ENCODE peak calls at places on chromosomes 12 and 14, in four cellular contexts. One of them, this sample, is unnamed.

GRCh38 chr12:77488041-77488620 is 342.6 kb upstream of the NAV3 start:
- DNase-seq in GM10248: no peak
- DNase-seq in NCI-H1092 treated with DMSO at 0.1 percent for 48 hours: no peak
- DNase-seq in HT-29: no peak
- DNase-seq in this sample: no peak

GRCh38 chr12:121128908-121129704 is 3.6 kb upstream of the P2RX7 start:
- DNase-seq in GM10248: peak
- DNase-seq in NCI-H1092 treated with DMSO at 0.1 percent for 48 hours: no peak
- DNase-seq in HT-29: no peak
- DNase-seq in this sample: peak

GRCh38 chr14:99359906-99360305 is 87.9 kb upstream of the BCL11B start:
- DNase-seq in GM10248: no peak
- DNase-seq in NCI-H1092 treated with DMSO at 0.1 percent for 48 hours: no peak
- DNase-seq in HT-29: no peak
- DNase-seq in this sample: no peak

GRCh38 chr12:20523658-20524057 is 155.3 kb downstream of the PDE3A start:
- DNase-seq in GM10248: no peak
- DNase-seq in NCI-H1092 treated with DMSO at 0.1 percent for 48 hours: no peak
- DNase-seq in HT-29: no peak
- DNase-seq in this sample: no peak

GRCh38 chr12:87953257-87953860 is 75.8 kb downstream of the C12orf50 start:
- DNase-seq in GM10248: peak
- DNase-seq in NCI-H1092 treated with DMSO at 0.1 percent for 48 hours: no peak
- DNase-seq in HT-29: peak
- DNase-seq in this sample: peak

GRCh38 chr12:93879476-93880376 is 202.6 kb downstream of the CRADD start:
- DNase-seq in GM10248: no peak
- DNase-seq in NCI-H1092 treated with DMSO at 0.1 percent for 48 hours: no peak
- DNase-seq in HT-29: peak
- DNase-seq in this sample: no peak

GRCh38 chr14:98705826-98706225 is 566.2 kb downstream of the BCL11B start:
- DNase-seq in GM10248: no peak
- DNase-seq in NCI-H1092 treated with DMSO at 0.1 percent for 48 hours: no peak
- DNase-seq in HT-29: no peak
- DNase-seq in this sample: no peak

GRCh38 chr12:115257791-115258190 is 573.8 kb upstream of the TBX3 start:
- DNase-seq in GM10248: no peak
- DNase-seq in NCI-H1092 treated with DMSO at 0.1 percent for 48 hours: no peak
- DNase-seq in HT-29: peak
- DNase-seq in this sample: no peak

GRCh38 chr12:2940564-2940963 is 18.6 kb upstream of the TEAD4 start:
- DNase-seq in GM10248: no peak
- DNase-seq in NCI-H1092 treated with DMSO at 0.1 percent for 48 hours: no peak
- DNase-seq in HT-29: no peak
- DNase-seq in this sample: no peak

GRCh38 chr12:53482626-53483165 is 16.6 kb downstream of the MAP3K12 start:
- DNase-seq in GM10248: no peak
- DNase-seq in NCI-H1092 treated with DMSO at 0.1 percent for 48 hours: no peak
- DNase-seq in HT-29: no peak
- DNase-seq in this sample: no peak

GRCh38 chr12:121085113-121085841 is 46.2 kb upstream of the OASL start:
- DNase-seq in GM10248: no peak
- DNase-seq in NCI-H1092 treated with DMSO at 0.1 percent for 48 hours: no peak
- DNase-seq in HT-29: no peak
- DNase-seq in this sample: no peak

GRCh38 chr12:43336962-43337555 is 214.9 kb downstream of the ADAMTS20 start:
- DNase-seq in GM10248: peak
- DNase-seq in NCI-H1092 treated with DMSO at 0.1 percent for 48 hours: no peak
- DNase-seq in HT-29: peak
- DNase-seq in this sample: no peak

GRCh38 chr14:53409974-53410373 is 256.9 kb upstream of the DDHD1 start:
- DNase-seq in GM10248: no peak
- DNase-seq in NCI-H1092 treated with DMSO at 0.1 percent for 48 hours: no peak
- DNase-seq in HT-29: no peak
- DNase-seq in this sample: no peak

GRCh38 chr14:98840076-98840475 is 431.9 kb downstream of the BCL11B start:
- DNase-seq in GM10248: no peak
- DNase-seq in NCI-H1092 treated with DMSO at 0.1 percent for 48 hours: no peak
- DNase-seq in HT-29: no peak
- DNase-seq in this sample: no peak

GRCh38 chr12:21941522-21942376 is 523 bp upstream of the ABCC9 start:
- DNase-seq in GM10248: no peak
- DNase-seq in NCI-H1092 treated with DMSO at 0.1 percent for 48 hours: no peak
- DNase-seq in HT-29: no peak
- DNase-seq in this sample: no peak